ENCODE peak calls at places on chromosomes 13 and 19, in four cellular contexts. One of them, this sample, is unnamed.
A peak's percentile ranks its signal among the peaks of the same experiment; 100 is the strongest.

GRCh38 chr19:52963229-52963760 is 614 bp upstream of the ZNF816 start:
- DNase-seq in hepatocyte: peak; percentile 44
- DNase-seq in NT2/D1: no peak
- DNase-seq in Peyer's patch: no peak
- DNase-seq in this sample: no peak

GRCh38 chr13:37059848-37060192 is 332 bp upstream of the SUPT20H start:
- DNase-seq in hepatocyte: no peak
- DNase-seq in NT2/D1: no peak
- DNase-seq in Peyer's patch: no peak
- DNase-seq in this sample: no peak

GRCh38 chr13:42116225-42116624 is 67.8 kb downstream of the DGKH start:
- DNase-seq in Peyer's patch: no peak
- DNase-seq in hepatocyte: no peak
- DNase-seq in NT2/D1: no peak
- DNase-seq in this sample: no peak

GRCh38 chr13:61410669-61411297 is 4.9 kb downstream of the PCDH20 start:
- DNase-seq in NT2/D1: no peak
- DNase-seq in hepatocyte: peak; percentile 44
- DNase-seq in Peyer's patch: no peak
- DNase-seq in this sample: no peak

GRCh38 chr13:60583196-60583908 is 186.3 kb downstream of the TDRD3 start:
- DNase-seq in NT2/D1: peak; percentile 55
- DNase-seq in Peyer's patch: no peak
- DNase-seq in hepatocyte: no peak
- DNase-seq in this sample: peak; percentile 61

GRCh38 chr13:94205896-94206295 is 273.6 kb downstream of the DCT start:
- DNase-seq in Peyer's patch: no peak
- DNase-seq in NT2/D1: no peak
- DNase-seq in hepatocyte: no peak
- DNase-seq in this sample: no peak

GRCh38 chr13:77235456-77236022 is 91.4 kb downstream of the MYCBP2 start:
- DNase-seq in Peyer's patch: no peak
- DNase-seq in NT2/D1: no peak
- DNase-seq in hepatocyte: no peak
- DNase-seq in this sample: no peak

GRCh38 chr19:36528921-36529518 is 949 bp upstream of the ZNF260 start:
- DNase-seq in NT2/D1: no peak
- DNase-seq in hepatocyte: peak; percentile 39
- DNase-seq in Peyer's patch: no peak
- DNase-seq in this sample: no peak

GRCh38 chr19:12749938-12750521 is 1.6 kb upstream of the BEST2 start:
- DNase-seq in NT2/D1: no peak
- DNase-seq in Peyer's patch: no peak
- DNase-seq in hepatocyte: no peak
- DNase-seq in this sample: peak; percentile 33

GRCh38 chr19:34317311-34317927 is 47.6 kb upstream of the GPI start:
- DNase-seq in NT2/D1: no peak
- DNase-seq in Peyer's patch: no peak
- DNase-seq in hepatocyte: peak; percentile 27
- DNase-seq in this sample: no peak

GRCh38 chr13:112066624-112067004 is 335 bp upstream of the SOX1 start:
- DNase-seq in Peyer's patch: no peak
- DNase-seq in hepatocyte: peak; percentile 47
- DNase-seq in NT2/D1: no peak
- DNase-seq in this sample: no peak

GRCh38 chr19:18500820-18501219 is 21.1 kb downstream of the ELL start:
- DNase-seq in hepatocyte: no peak
- DNase-seq in NT2/D1: no peak
- DNase-seq in Peyer's patch: no peak
- DNase-seq in this sample: no peak

GRCh38 chr13:26132756-26133155 is 80.9 kb upstream of the SHISA2 start:
- DNase-seq in NT2/D1: peak; percentile 2
- DNase-seq in hepatocyte: no peak
- DNase-seq in Peyer's patch: no peak
- DNase-seq in this sample: no peak

GRCh38 chr19:45160870-45161714 is at the start of gene NKPD1:
- DNase-seq in hepatocyte: peak; percentile 76
- DNase-seq in NT2/D1: no peak
- DNase-seq in Peyer's patch: no peak
- DNase-seq in this sample: no peak

GRCh38 chr13:36475468-36475867 is 43.2 kb downstream of the CCNA1 start:
- DNase-seq in Peyer's patch: no peak
- DNase-seq in NT2/D1: no peak
- DNase-seq in hepatocyte: no peak
- DNase-seq in this sample: no peak

GRCh38 chr19:5935473-5936307 is 21.6 kb downstream of the CAPS start:
- DNase-seq in hepatocyte: no peak
- DNase-seq in NT2/D1: no peak
- DNase-seq in Peyer's patch: no peak
- DNase-seq in this sample: no peak

GRCh38 chr19:33690461-33691427 is 69.0 kb downstream of the CHST8 start:
- DNase-seq in Peyer's patch: no peak
- DNase-seq in NT2/D1: no peak
- DNase-seq in hepatocyte: no peak
- DNase-seq in this sample: no peak

GRCh38 chr19:11381535-11382369 is 2.4 kb downstream of the EPOR start:
- DNase-seq in hepatocyte: peak; percentile 77
- DNase-seq in Peyer's patch: peak; percentile 66
- DNase-seq in NT2/D1: peak; percentile 68
- DNase-seq in this sample: peak; percentile 94

GRCh38 chr13:109684836-109685602 is 101.4 kb downstream of the IRS2 start:
- DNase-seq in NT2/D1: no peak
- DNase-seq in Peyer's patch: no peak
- DNase-seq in hepatocyte: peak; percentile 41
- DNase-seq in this sample: peak; percentile 70

GRCh38 chr13:97257800-97258799 is 36.0 kb downstream of the MBNL2 start:
- DNase-seq in Peyer's patch: no peak
- DNase-seq in hepatocyte: peak; percentile 72
- DNase-seq in NT2/D1: no peak
- DNase-seq in this sample: peak; percentile 89

GRCh38 chr19:29510701-29511265 is 15.0 kb upstream of the VSTM2B start:
- DNase-seq in hepatocyte: no peak
- DNase-seq in NT2/D1: no peak
- DNase-seq in Peyer's patch: no peak
- DNase-seq in this sample: no peak

GRCh38 chr13:101925731-101926130 is 473.3 kb downstream of the ITGBL1 start:
- DNase-seq in Peyer's patch: no peak
- DNase-seq in hepatocyte: no peak
- DNase-seq in NT2/D1: no peak
- DNase-seq in this sample: no peak

GRCh38 chr13:112446347-112446861 is 70.2 kb downstream of the SPACA7 start:
- DNase-seq in Peyer's patch: no peak
- DNase-seq in NT2/D1: no peak
- DNase-seq in hepatocyte: no peak
- DNase-seq in this sample: peak; percentile 44

GRCh38 chr19:12867120-12868099 is 13.8 kb downstream of the DNASE2 start:
- DNase-seq in hepatocyte: peak; percentile 85
- DNase-seq in Peyer's patch: peak; percentile 80
- DNase-seq in NT2/D1: peak; percentile 79
- DNase-seq in this sample: no peak

GRCh38 chr13:111204438-111205177 is 89.5 kb downstream of the ARHGEF7 start:
- DNase-seq in NT2/D1: no peak
- DNase-seq in hepatocyte: peak; percentile 85
- DNase-seq in Peyer's patch: no peak
- DNase-seq in this sample: no peak

GRCh38 chr13:113943821-113944565 is 29.9 kb downstream of the C13orf46 start:
- DNase-seq in NT2/D1: no peak
- DNase-seq in Peyer's patch: no peak
- DNase-seq in hepatocyte: no peak
- DNase-seq in this sample: no peak

GRCh38 chr13:27139565-27139964 is 32.0 kb downstream of the USP12 start:
- DNase-seq in NT2/D1: no peak
- DNase-seq in Peyer's patch: no peak
- DNase-seq in hepatocyte: no peak
- DNase-seq in this sample: no peak

GRCh38 chr13:113320226-113320875 is 23.3 kb downstream of the LAMP1 start:
- DNase-seq in Peyer's patch: no peak
- DNase-seq in NT2/D1: no peak
- DNase-seq in hepatocyte: no peak
- DNase-seq in this sample: no peak

GRCh38 chr19:19549804-19550453 is 11.9 kb downstream of the CILP2 start:
- DNase-seq in hepatocyte: no peak
- DNase-seq in Peyer's patch: no peak
- DNase-seq in NT2/D1: no peak
- DNase-seq in this sample: no peak

GRCh38 chr19:15296353-15296752 is 36.0 kb downstream of the BRD4 start:
- DNase-seq in hepatocyte: no peak
- DNase-seq in Peyer's patch: no peak
- DNase-seq in NT2/D1: no peak
- DNase-seq in this sample: no peak

GRCh38 chr19:15293751-15294505 is 38.4 kb downstream of the BRD4 start:
- DNase-seq in NT2/D1: no peak
- DNase-seq in Peyer's patch: no peak
- DNase-seq in hepatocyte: no peak
- DNase-seq in this sample: no peak

GRCh38 chr19:15292847-15293582 is 39.3 kb downstream of the BRD4 start:
- DNase-seq in hepatocyte: no peak
- DNase-seq in NT2/D1: no peak
- DNase-seq in Peyer's patch: no peak
- DNase-seq in this sample: no peak

GRCh38 chr19:15296841-15297415 is 35.4 kb downstream of the BRD4 start:
- DNase-seq in hepatocyte: no peak
- DNase-seq in NT2/D1: no peak
- DNase-seq in Peyer's patch: no peak
- DNase-seq in this sample: no peak

GRCh38 chr19:15294591-15294990 is 37.7 kb downstream of the BRD4 start:
- DNase-seq in hepatocyte: no peak
- DNase-seq in NT2/D1: no peak
- DNase-seq in Peyer's patch: no peak
- DNase-seq in this sample: no peak
- H3K4me1 ChIP-seq in hepatocyte: peaks cover 84% of the 10 kb centered on the region
- H3K4me1 ChIP-seq in NT2/D1: peaks cover 25% of the 10 kb centered on the region
- H3K4me1 ChIP-seq in Peyer's patch: no peaks in the 10 kb centered on the region
- H3K4me1 ChIP-seq in this sample: peaks cover 44% of the 10 kb centered on the region

DNA sequence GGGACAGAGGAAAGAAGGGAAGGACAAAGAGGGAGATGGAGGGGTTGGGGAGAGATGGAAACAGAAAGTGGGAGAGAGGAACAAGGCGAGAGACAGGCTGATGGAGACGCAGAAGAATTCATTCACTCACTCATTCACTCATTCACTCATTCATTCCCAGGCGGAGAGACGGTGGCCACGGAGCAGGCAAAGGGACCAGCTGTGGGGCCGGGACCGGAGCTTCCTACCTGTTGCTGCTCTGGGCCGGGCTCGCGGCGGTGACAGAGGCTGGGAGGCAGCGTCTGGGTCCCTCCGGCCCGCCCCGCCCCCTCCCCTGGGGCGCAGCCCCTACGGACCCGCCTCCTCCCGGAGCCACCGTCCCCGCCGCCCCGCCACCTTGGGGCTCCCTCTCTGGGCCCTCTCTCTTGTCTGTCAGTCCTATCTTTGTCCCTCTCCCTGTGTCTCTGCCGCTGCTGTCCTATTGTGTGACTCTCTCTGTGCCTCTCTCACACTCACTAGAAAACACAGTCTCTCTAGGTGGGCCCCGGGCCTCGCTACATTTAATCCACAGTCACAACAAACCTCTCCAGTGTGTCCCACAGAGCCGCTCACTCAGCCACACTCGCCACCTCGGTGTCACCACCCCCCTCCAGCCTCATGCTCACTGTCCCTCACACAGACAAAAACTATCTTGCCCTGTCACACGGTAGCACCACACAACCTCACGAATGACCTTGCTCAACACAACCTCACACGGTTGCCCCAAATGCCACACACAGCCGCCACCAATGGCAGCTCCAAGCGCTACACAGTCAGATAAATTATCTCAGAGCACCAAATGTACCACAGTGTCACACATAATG is at the start of gene GNG8:
- DNase-seq in Peyer's patch: no peak
- DNase-seq in NT2/D1: no peak
- DNase-seq in hepatocyte: no peak
- DNase-seq in this sample: no peak
- H3K27me3 ChIP-seq in Peyer's patch: peaks cover 10% of the 10 kb centered on the region
- H3K27me3 ChIP-seq in NT2/D1: peaks cover 66% of the 10 kb centered on the region
- H3K27me3 ChIP-seq in hepatocyte: peaks cover 27% of the 10 kb centered on the region
- H3K27me3 ChIP-seq in this sample: peaks cover 5% of the 10 kb centered on the region

GRCh38 chr19:4676955-4677731 is 7.0 kb upstream of the MYDGF start:
- DNase-seq in Peyer's patch: no peak
- DNase-seq in hepatocyte: peak; percentile 53
- DNase-seq in NT2/D1: peak; percentile 77
- DNase-seq in this sample: no peak

GRCh38 chr19:4679416-4679815 is 9.3 kb upstream of the MYDGF start:
- DNase-seq in Peyer's patch: no peak
- DNase-seq in NT2/D1: no peak
- DNase-seq in hepatocyte: no peak
- DNase-seq in this sample: no peak

GRCh38 chr19:4682417-4683200 is 12.5 kb upstream of the MYDGF start:
- DNase-seq in hepatocyte: no peak
- DNase-seq in Peyer's patch: no peak
- DNase-seq in NT2/D1: no peak
- DNase-seq in this sample: no peak

GRCh38 chr19:4675346-4675745 is 5.2 kb upstream of the MYDGF start:
- DNase-seq in hepatocyte: no peak
- DNase-seq in NT2/D1: no peak
- DNase-seq in Peyer's patch: no peak
- DNase-seq in this sample: no peak

GRCh38 chr19:4678881-4679379 is 8.8 kb upstream of the MYDGF start:
- DNase-seq in Peyer's patch: no peak
- DNase-seq in hepatocyte: no peak
- DNase-seq in NT2/D1: peak; percentile 58
- DNase-seq in this sample: no peak
- H3K4me3 ChIP-seq in Peyer's patch: no peak overlapping the region
- H3K4me3 ChIP-seq in hepatocyte: no peak overlapping the region
- H3K4me3 ChIP-seq in NT2/D1: no peak overlapping the region
- H3K4me3 ChIP-seq in this sample: no peak overlapping the region

GRCh38 chr13:98299243-98299953 is 122.3 kb upstream of the RNF113B start:
- DNase-seq in NT2/D1: no peak
- DNase-seq in Peyer's patch: no peak
- DNase-seq in hepatocyte: no peak
- DNase-seq in this sample: peak; percentile 44

GRCh38 chr13:98298599-98298998 is 121.5 kb upstream of the RNF113B start:
- DNase-seq in Peyer's patch: no peak
- DNase-seq in hepatocyte: no peak
- DNase-seq in NT2/D1: no peak
- DNase-seq in this sample: no peak

GRCh38 chr13:98295371-98295770 is 118.3 kb upstream of the RNF113B start:
- DNase-seq in hepatocyte: no peak
- DNase-seq in NT2/D1: no peak
- DNase-seq in Peyer's patch: no peak
- DNase-seq in this sample: no peak

GRCh38 chr13:98299954-98300350 is 122.9 kb upstream of the RNF113B start:
- DNase-seq in hepatocyte: no peak
- DNase-seq in Peyer's patch: no peak
- DNase-seq in NT2/D1: no peak
- DNase-seq in this sample: no peak

DNA sequence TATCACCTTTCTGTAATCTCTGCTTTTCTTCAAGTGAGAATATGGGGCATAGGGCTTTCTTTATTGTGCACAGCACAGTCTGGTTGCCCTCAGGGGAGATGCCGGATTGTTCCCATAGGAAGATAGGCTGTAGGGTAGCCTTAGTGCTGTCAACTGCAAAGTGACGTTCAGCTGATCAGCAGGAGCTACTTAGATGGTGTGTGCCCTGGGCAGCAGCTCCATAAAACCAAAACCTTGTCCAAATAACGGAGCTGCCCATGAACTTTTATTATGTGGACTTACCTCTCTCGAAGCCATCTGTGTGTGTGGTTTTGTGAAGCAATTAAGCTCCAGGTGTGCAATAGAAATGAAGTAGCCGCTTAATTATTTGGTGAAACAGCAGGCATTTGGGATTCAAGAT is 120.0 kb upstream of the RNF113B start:
- DNase-seq in hepatocyte: no peak
- DNase-seq in NT2/D1: no peak
- DNase-seq in Peyer's patch: no peak
- DNase-seq in this sample: no peak
- H3K4me1 ChIP-seq in hepatocyte: peaks cover 41% of the 10 kb centered on the region
- H3K4me1 ChIP-seq in NT2/D1: peaks cover 2% of the 10 kb centered on the region
- H3K4me1 ChIP-seq in Peyer's patch: no peaks in the 10 kb centered on the region
- H3K4me1 ChIP-seq in this sample: peaks cover 55% of the 10 kb centered on the region